ENCODE peak calls at places on chromosome 18, in four cellular contexts. X is K562, R is hepatocyte, M is PC-3. A is an unnamed sample. For H4K20me1 and H3K4me1, the result is how much of the 10 kb centered on the place peaks cover.

GRCh38 chr18:13495980-13496379 is 230.4 kb downstream of the FAM210A start:
- DNase-seq in X (no peak), R (no peak), M (no peak), A (no peak)

GRCh38 chr18:47418746-47419145 is 167.3 kb upstream of the SKOR2 start:
- DNase-seq in X (no peak), R (peak), M (no peak), A (no peak)

GRCh38 chr18:45365835-45366234 is 249.4 kb upstream of the SLC14A2 start:
- DNase-seq in X (no peak), R (no peak), M (no peak), A (no peak)

GRCh38 chr18:64717026-64717425 is 568.1 kb upstream of the LINC00305 start:
- DNase-seq in X (no peak), R (peak), M (peak), A (no peak)

GRCh38 chr18:42781298-42781815 is 334.1 kb downstream of the RIT2 start:
- DNase-seq in X (no peak), R (no peak), M (no peak), A (no peak)

GRCh38 chr18:64972545-64972944 is 778.3 kb upstream of the CDH7 start:
- DNase-seq in X (no peak), R (no peak), M (peak), A (no peak)

GRCh38 chr18:43049021-43049420 is 66.5 kb downstream of the RIT2 start:
- DNase-seq in X (no peak), R (no peak), M (no peak), A (peak)

GRCh38 chr18:5851998-5852397 is 43.3 kb downstream of the TMEM200C start:
- DNase-seq in X (no peak), R (no peak), M (peak), A (no peak)

GRCh38 chr18:13418013-13418710 is 199.6 kb downstream of the LDLRAD4 start:
- DNase-seq in X (no peak), R (no peak), M (peak), A (peak)

GRCh38 chr18:45541421-45541820 is 73.9 kb upstream of the SLC14A2 start:
- DNase-seq in X (no peak), R (peak), M (no peak), A (no peak)

GRCh38 chr18:34322365-34323289 is 97.9 kb upstream of the NOL4 start:
- DNase-seq in X (peak), R (peak), M (peak), A (no peak)

GRCh38 chr18:50836521-50836957 is 16.7 kb upstream of the MRO start:
- DNase-seq in X (no peak), R (no peak), M (peak), A (no peak)

GRCh38 chr18:13303761-13304364 is 85.3 kb downstream of the LDLRAD4 start:
- DNase-seq in X (no peak), R (no peak), M (no peak), A (no peak)

GRCh38 chr18:75244336-75244735 is 33.7 kb downstream of the TSHZ1 start:
- DNase-seq in X (peak), R (peak), M (peak), A (no peak)

GRCh38 chr18:32393407-32393806 is 77.3 kb downstream of the GAREM1 start:
- DNase-seq in X (no peak), R (no peak), M (no peak), A (no peak)

GRCh38 chr18:7198326-7198725 is 32.6 kb upstream of the LRRC30 start:
- DNase-seq in X (no peak), R (no peak), M (no peak), A (no peak)

GRCh38 chr18:63157293-63158011 is 162.1 kb downstream of the BCL2 start:
- DNase-seq in X (no peak), R (no peak), M (no peak), A (no peak)

GRCh38 chr18:74731097-74731496 is 133.4 kb downstream of the ZNF407 start:
- DNase-seq in X (no peak), R (no peak), M (peak), A (peak)

GRCh38 chr18:33022370-33022769 is 249.5 kb upstream of the KLHL14 start:
- DNase-seq in X (no peak), R (no peak), M (no peak), A (no peak)

GRCh38 chr18:63058521-63058920 is 261.0 kb downstream of the BCL2 start:
- DNase-seq in X (no peak), R (no peak), M (no peak), A (no peak)

GRCh38 chr18:80203243-80203642 is 44.1 kb downstream of the PARD6G start:
- DNase-seq in X (no peak), R (no peak), M (no peak), A (no peak)

GRCh38 chr18:80200171-80200931 is 47.0 kb downstream of the PARD6G start:
- DNase-seq in X (peak), R (peak), M (no peak), A (peak)

GRCh38 chr18:80200932-80201672 is 46.2 kb downstream of the PARD6G start:
- DNase-seq in X (no peak), R (no peak), M (no peak), A (peak)

GRCh38 chr18:80202264-80202998 is 44.9 kb downstream of the PARD6G start:
- DNase-seq in X (no peak), R (no peak), M (no peak), A (no peak)

DNA sequence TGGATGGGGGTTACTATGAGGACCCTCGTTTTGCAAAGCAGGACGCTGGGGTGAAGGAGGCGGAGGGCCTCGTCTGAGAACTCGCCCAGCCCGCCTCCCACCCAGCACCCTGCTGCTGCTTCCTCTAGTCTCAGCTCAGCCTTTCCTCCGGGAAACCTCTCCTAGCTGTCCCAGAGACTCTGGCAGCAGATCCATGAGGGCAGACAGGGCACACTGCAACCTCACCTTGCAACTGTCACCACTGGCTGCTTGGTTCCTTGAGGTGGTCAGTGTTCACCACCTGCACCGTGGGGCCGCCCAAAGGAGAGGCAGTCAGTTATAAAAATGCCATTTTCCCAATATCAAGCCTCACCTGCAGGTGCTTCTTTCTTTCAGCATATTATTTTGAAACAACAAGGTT is 45.6 kb downstream of the PARD6G start:
- DNase-seq in X (no peak), R (no peak), M (no peak), A (no peak)
- H4K20me1 ChIP-seq in X (under half), R (under half), M (under half), A (under half)

GRCh38 chr18:27865431-27865830 is 311.5 kb downstream of the CDH2 start:
- DNase-seq in X (no peak), R (no peak), M (peak), A (no peak)

GRCh38 chr18:27871731-27872130 is 305.2 kb downstream of the CDH2 start:
- DNase-seq in X (no peak), R (no peak), M (no peak), A (no peak)

GRCh38 chr18:27863780-27864430 is 313.0 kb downstream of the CDH2 start:
- DNase-seq in X (no peak), R (no peak), M (no peak), A (peak)

GRCh38 chr18:27869735-27870134 is 307.2 kb downstream of the CDH2 start:
- DNase-seq in X (no peak), R (no peak), M (no peak), A (no peak)
- H2AFZ ChIP-seq in X (no peak), R (no peak), M (no peak), A (no peak)

DNA sequence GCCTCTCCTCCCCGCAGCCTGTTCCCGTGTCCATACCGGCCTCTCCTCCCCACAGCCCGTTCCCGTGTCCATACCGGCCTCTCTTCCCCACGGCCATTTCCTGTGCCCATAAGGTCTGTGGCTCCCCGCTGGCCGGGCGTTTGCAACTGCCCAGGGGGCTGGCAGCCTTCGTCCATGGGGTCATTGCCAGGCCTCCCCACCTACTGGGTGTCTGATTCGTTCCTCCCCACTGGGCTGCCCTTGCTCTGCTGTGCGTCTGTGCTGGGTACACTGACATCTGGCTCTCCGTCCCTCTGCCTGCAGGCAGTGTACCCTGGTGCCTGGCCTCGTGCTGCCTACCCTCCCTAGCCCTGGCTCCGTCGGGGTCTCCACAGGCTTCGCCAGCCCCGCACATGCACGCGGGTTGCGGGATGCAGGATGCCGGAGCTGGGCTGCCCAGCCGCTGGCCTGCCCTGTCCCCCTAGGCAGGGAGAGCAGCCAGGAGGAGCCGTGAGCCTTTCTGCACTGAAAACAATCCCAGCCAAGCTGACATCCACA is 67.8 kb downstream of the NFATC1 start:
- DNase-seq in X (no peak), R (no peak), M (no peak), A (no peak)
- H3K4me1 ChIP-seq in X (under half), R (under half), M (under half), A (under half)

GRCh38 chr18:2847341-2848144 is 737 bp downstream of the EMILIN2 start:
- DNase-seq in X (peak), R (peak), M (no peak), A (peak)

GRCh38 chr18:2846638-2847340 is at the start of gene EMILIN2:
- DNase-seq in X (peak), R (peak), M (no peak), A (peak)

GRCh38 chr18:2846241-2846637 is 567 bp upstream of the EMILIN2 start:
- DNase-seq in X (peak), R (peak), M (no peak), A (peak)

GRCh38 chr18:2848879-2849254 is 2.1 kb downstream of the EMILIN2 start:
- DNase-seq in X (peak), R (no peak), M (no peak), A (peak)

GRCh38 chr18:2848145-2848878 is 1.5 kb downstream of the EMILIN2 start:
- DNase-seq in X (peak), R (no peak), M (no peak), A (peak)
- H4K20me1 ChIP-seq in X (under half), R (under half), M (under half), A (under half)

GRCh38 chr18:69840445-69840844 is 107.2 kb downstream of the CD226 start:
- DNase-seq in X (no peak), R (no peak), M (no peak), A (no peak)
- H2AFZ ChIP-seq in X (no peak), R (no peak), M (no peak), A (no peak)

GRCh38 chr18:4058179-4058578 is 396.9 kb downstream of the DLGAP1 start:
- DNase-seq in X (no peak), R (no peak), M (no peak), A (no peak)
- H3K4me1 ChIP-seq in X (under half), R (under half), M (under half), A (under half)

DNA sequence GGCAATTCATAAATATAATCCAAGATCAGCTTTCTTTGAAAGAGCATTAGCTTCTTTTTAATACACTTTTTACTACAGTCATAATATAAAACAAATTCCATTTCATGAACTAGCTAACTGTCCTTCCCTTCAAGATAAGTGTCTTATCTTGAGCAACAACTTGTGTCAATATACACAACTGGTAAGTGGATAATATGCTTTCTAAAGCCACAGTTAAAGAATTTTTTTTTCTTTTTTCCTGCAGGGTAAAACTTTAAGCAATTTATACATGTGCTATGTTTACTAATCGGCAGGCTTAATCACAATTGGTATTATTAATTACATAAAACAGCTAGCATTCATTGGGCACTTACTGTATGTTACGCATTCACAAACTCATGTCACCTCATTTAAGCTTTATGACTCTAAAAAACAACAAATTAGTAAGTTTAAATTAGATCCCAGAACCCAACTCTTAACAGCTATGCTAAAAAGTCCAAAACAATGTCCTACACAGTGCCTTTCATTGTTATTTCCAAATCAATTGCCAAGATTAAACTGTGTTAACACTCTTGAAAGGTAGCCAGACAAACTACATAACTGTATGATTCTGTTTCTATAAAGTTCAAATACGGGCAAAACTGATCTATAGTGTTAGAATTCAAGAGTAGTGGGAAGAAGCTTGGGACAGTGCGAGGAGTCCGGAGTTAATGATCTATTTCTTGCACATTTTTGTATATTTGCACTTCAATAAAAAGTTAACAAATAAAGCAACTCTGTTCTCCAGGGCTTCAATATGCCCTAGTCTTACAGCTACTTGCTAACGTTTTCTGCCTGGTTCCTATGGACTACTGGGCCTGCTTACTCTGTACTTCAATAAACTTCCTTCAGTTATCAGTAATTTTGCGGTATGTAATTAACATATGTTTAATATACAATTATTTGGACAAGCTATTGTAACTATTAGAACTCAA is 6.0 kb downstream of the TXNL1 start:
- DNase-seq in X (no peak), R (no peak), M (no peak), A (no peak)
- H4K20me1 ChIP-seq in X (under half), R (half or more), M (half or more), A (half or more)

DNA sequence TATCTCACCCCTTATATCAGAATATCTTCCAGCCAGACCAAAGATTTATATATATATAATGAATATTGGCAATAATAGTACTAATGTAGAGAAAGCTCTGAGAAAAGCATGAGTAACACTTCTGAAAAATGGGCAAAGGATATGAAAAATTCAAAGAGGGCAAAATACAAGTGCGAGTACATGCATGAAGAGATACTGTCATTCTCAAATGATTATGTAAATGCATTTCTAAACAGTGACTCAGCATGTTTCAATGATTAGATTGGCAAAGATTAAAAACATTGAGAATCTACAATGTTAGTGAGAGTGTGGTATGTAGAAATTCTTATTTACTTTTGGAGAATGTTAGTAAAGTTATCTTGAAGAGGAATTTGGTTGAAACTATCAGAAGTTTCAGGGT is 118.3 kb upstream of the NEDD4L start:
- DNase-seq in X (no peak), R (no peak), M (peak), A (peak)
- H2AFZ ChIP-seq in X (no peak), R (no peak), M (no peak), A (no peak)

DNA sequence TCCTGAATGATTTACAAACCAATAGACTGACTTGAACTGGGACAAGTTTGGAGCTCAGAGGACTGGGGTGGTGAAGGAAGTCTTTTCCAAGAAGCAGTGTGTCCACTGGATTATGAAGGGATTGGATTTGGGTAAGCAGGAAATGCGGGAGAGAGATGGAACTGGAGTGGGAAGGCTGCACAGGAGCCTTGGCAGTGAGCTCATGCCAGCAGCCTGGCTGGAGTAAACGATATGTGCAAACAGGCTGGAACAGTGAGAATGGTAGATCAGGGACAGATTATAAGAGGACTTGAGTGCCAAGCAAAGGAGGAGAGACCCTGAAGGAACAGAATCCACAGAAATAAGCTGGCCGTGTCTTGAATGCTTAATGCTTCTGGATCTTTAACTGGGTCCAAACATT is 121.9 kb upstream of the GATA6 start:
- DNase-seq in X (no peak), R (no peak), M (no peak), A (no peak)
- H3K4me1 ChIP-seq in X (under half), R (under half), M (under half), A (under half)